ENCODE peak calls at places on chromosomes 3 and 15, in five cellular contexts. L is HepG2, E is SK-N-SH, I is K562, R is GM12878. M is an unnamed sample.

GRCh38 chr3:127746400-127747057 is 73.8 kb downstream of the ABTB1 start:
- DNase-seq in R (no peak), L (no peak), E (no peak), I (peak; percentile 28), M (peak; percentile 76)

GRCh38 chr3:27451845-27452244 is 32.3 kb downstream of the SLC4A7 start:
- DNase-seq in E (no peak), R (no peak), I (no peak), L (no peak), M (no peak)

GRCh38 chr3:152629363-152630122 is 205.4 kb upstream of the P2RY1 start:
- DNase-seq in L (no peak), R (no peak), E (no peak), I (no peak), M (no peak)

GRCh38 chr3:1228289-1228688 is 135.5 kb downstream of the CNTN6 start:
- DNase-seq in L (no peak), E (peak; percentile 55), R (no peak), I (no peak), M (no peak)

GRCh38 chr15:98547741-98548166 is 100.6 kb upstream of the IGF1R start:
- DNase-seq in R (no peak), L (no peak), E (no peak), I (no peak), M (no peak)

GRCh38 chr3:185552358-185552877 is at the start of gene LIPH:
- DNase-seq in R (peak; percentile 61), L (no peak), E (no peak), I (peak; percentile 57), M (peak; percentile 88)

GRCh38 chr3:7504886-7505775 is 644.2 kb downstream of the GRM7 start:
- DNase-seq in L (peak; percentile 4), E (no peak), R (no peak), I (no peak), M (peak; percentile 78)

GRCh38 chr3:41202834-41203345 is 3.6 kb downstream of the CTNNB1 start:
- DNase-seq in L (peak; percentile 43), I (no peak), E (peak; percentile 49), R (no peak), M (peak; percentile 61)

GRCh38 chr15:85100186-85100937 is 118.7 kb downstream of the PDE8A start:
- DNase-seq in I (no peak), L (no peak), E (no peak), R (no peak), M (no peak)

GRCh38 chr3:150520408-150520807 is 25.9 kb downstream of the SERP1 start:
- DNase-seq in E (no peak), I (no peak), L (no peak), R (no peak), M (no peak)

GRCh38 chr3:51336261-51336660 is 48.8 kb upstream of the MANF start:
- DNase-seq in I (no peak), E (no peak), R (no peak), L (no peak), M (no peak)

GRCh38 chr3:62529230-62529629 is 155.9 kb upstream of the FEZF2 start:
- DNase-seq in E (no peak), R (no peak), I (peak; percentile 3), L (peak; percentile 9), M (no peak)

GRCh38 chr3:161273589-161274218 is 52.6 kb downstream of the NMD3 start:
- DNase-seq in R (no peak), I (no peak), L (peak; percentile 28), E (peak; percentile 6), M (peak; percentile 49)

GRCh38 chr3:195159117-195159818 is 111.7 kb downstream of the XXYLT1 start:
- DNase-seq in R (no peak), E (no peak), I (no peak), L (no peak), M (no peak)

GRCh38 chr3:143951351-143951971 is 20.2 kb upstream of the DIPK2A start:
- DNase-seq in R (no peak), L (peak; percentile 34), I (peak; percentile 22), E (peak; percentile 11), M (peak; percentile 36)

GRCh38 chr15:35014265-35014664 is 26.2 kb upstream of the ZNF770 start:
- DNase-seq in I (no peak), L (no peak), R (no peak), E (no peak), M (no peak)

GRCh38 chr3:43432462-43432861 is 146.1 kb downstream of the SNRK start:
- DNase-seq in I (no peak), L (no peak), R (no peak), E (no peak), M (no peak)

GRCh38 chr3:180457238-180457637 is 144.7 kb upstream of the TTC14 start:
- DNase-seq in E (no peak), R (no peak), L (no peak), I (no peak), M (no peak)
- TF ChIP-seq REST in E (no peak), R (no peak), L (no peak), I (no peak), M (no peak)

GRCh38 chr3:197426161-197426566 is 127.8 kb upstream of the DLG1 start:
- DNase-seq in R (no peak), E (peak; percentile 53), I (no peak), L (no peak), M (no peak)
- TF ChIP-seq USF2 in R (no peak), E (no peak), I (no peak), L (no peak), M (no peak)

GRCh38 chr3:16528581-16528993 is 15.1 kb upstream of the RFTN1 start:
- DNase-seq in I (no peak), E (no peak), R (no peak), L (no peak), M (no peak)
- TF ChIP-seq REST in I (no peak), E (no peak), R (no peak), L (no peak), M (no peak)

GRCh38 chr3:29274667-29275066 is 6.2 kb upstream of the RBMS3 start:
- DNase-seq in R (no peak), I (no peak), L (no peak), E (no peak), M (no peak)

GRCh38 chr3:29279276-29279675 is 1.6 kb upstream of the RBMS3 start:
- DNase-seq in R (no peak), I (no peak), L (no peak), E (no peak), M (no peak)

GRCh38 chr3:29277249-29277648 is 3.6 kb upstream of the RBMS3 start:
- DNase-seq in L (no peak), I (no peak), E (no peak), R (no peak), M (no peak)

GRCh38 chr3:29271501-29271900 is 9.4 kb upstream of the RBMS3 start:
- DNase-seq in R (no peak), E (no peak), I (no peak), L (no peak), M (no peak)

DNA sequence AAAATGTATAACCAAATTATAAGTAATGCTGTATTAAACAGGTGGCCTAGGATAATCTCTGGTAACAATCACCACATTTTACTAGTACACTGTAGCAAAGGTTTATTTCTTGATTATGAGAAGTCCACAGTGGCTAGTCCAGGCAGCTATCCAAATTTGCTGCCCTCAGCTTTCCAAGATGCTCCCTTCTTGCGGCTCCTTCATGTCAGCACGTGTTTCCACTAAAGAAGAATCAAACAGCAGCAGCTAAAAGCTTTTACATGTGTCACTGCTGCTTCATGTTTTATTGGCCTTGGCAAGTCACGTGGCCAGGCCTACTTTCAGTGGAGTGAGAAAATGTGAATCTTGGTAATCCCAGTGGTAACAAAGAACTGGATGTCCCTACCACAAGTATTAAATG is 5.6 kb upstream of the RBMS3 start:
- DNase-seq in R (no peak), L (no peak), E (no peak), I (no peak), M (no peak)
- TF ChIP-seq USF2 in R (no peak), L (no peak), E (no peak), I (peak; percentile 34), M (no peak)

GRCh38 chr3:37103103-37103815 is 71.1 kb downstream of the LRRFIP2 start:
- DNase-seq in I (no peak), R (no peak), L (no peak), E (no peak), M (peak; percentile 18)
- TF ChIP-seq REST in I (no peak), R (no peak), L (no peak), E (no peak), M (no peak)

DNA sequence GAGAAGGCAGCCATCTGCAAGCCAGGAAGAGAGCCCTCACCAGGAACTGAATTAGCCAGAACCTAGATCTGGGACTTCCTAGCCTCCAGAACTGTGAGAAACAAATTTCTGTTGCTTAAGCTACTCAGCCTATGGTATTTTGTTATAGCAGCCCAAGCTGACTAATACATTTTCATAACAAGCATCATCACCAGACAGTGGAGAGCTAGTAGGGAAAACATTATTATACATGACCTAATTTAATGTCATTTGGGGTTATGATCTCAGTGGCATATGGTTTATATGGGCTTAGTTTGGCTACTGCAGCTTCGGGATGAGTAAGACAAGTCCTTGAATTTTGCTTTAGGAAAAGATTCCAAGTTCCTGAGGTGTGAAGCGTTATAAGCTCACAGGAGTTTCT is 35.6 kb downstream of the LNP1 start:
- DNase-seq in E (no peak), R (no peak), L (no peak), I (no peak), M (no peak)
- TF ChIP-seq USF2 in E (no peak), R (no peak), L (no peak), I (no peak), M (no peak)

DNA sequence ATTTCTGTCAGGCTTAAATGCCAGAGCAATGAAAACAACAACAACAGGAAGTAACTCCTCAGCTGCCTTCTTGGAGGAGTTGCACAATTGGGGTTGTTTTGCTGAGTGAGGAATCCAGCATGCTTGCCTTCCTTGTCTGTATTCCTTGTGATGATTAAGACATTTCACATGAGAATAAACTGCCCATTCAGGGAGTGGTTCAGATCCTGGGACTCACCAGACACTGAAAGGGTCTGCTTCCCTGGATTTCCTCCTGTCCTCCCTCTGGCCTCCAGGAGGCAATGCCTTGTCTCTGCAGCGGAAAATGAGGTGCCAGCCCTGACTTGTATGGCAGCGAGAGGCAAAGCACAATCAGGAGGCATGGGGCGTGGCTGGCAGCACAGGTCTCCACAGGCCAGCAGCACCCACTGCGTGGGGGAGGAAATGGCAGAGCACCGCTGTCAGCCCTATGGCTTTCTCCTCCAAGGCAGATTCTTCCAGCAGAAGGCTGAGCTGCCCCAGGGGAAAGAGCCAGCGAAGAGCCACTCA is 41.5 kb downstream of the RBP2 start:
- DNase-seq in L (no peak), E (no peak), I (no peak), R (no peak), M (no peak)
- TF ChIP-seq REST in L (no peak), E (no peak), I (no peak), R (no peak), M (no peak)

DNA sequence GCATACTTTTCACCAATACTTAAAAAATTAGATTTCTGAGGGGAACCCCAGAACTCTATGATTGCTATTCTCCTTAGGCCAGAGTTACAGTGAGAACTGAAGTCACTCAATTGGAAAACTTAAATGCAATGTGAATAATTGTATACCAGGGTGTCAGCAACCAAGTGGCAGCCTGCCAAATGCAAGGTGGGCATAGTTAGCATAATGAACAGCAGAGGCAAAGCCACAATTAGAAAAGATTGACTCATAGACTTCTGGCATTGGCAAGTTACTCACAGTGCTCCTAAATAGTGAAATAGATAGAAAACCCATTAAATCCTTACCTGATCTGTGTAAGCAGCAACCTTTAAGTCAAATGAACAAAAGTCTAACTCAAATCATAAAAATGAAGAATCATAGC is 94.9 kb downstream of the BCHE start:
- DNase-seq in E (no peak), L (no peak), I (no peak), R (no peak), M (no peak)
- TF ChIP-seq USF2 in E (no peak), L (no peak), I (no peak), R (no peak), M (no peak)